ENCODE peak calls at places on chromosomes 2 and 18, in nine cellular contexts. G is activated T-cell treated with anti-CD3 and anti-CD28 coated beads for 1 hour; L is substantia nigra; B is WTC11; I is epithelial cell of esophagus; W is GM12892; Q is GM13977; Y is heart right ventricle; F is activated T-helper 9 cell treated with anti-CD3 and anti-CD28 coated beads, Interleukin-2, amount 50 U/mL, for 16 hours. A is an unnamed sample.

GRCh38 chr2:43188561-43189386 is 37.6 kb downstream of the ZFP36L2 start:
- DNase-seq in G (no peak), L (no peak), B (no peak), I (no peak), W (no peak), Q (no peak), Y (no peak), F (no peak), A (no peak)

GRCh38 chr2:47652041-47652713 is 130.8 kb upstream of the MSH6 start:
- DNase-seq in G (no peak), L (no peak), B (no peak), I (no peak), W (no peak), Q (no peak), Y (no peak), F (no peak), A (peak)

GRCh38 chr2:2253139-2254016 is 77.7 kb downstream of the MYT1L start:
- DNase-seq in G (no peak), L (no peak), B (no peak), I (no peak), W (no peak), Q (no peak), Y (no peak), F (no peak), A (no peak)

GRCh38 chr18:55778731-55779460 is 190.9 kb upstream of the TCF4 start:
- DNase-seq in G (no peak), L (no peak), B (no peak), I (peak), W (no peak), Q (peak), Y (peak), F (no peak), A (no peak)

GRCh38 chr2:214808961-214809750 is at the start of gene BARD1:
- DNase-seq in G (peak), L (no peak), B (peak), I (peak), W (peak), Q (peak), Y (peak), F (peak), A (peak)

GRCh38 chr18:67600181-67600631 is 83.7 kb upstream of the DSEL start:
- DNase-seq in G (no peak), L (no peak), B (no peak), I (peak), W (no peak), Q (no peak), Y (no peak), F (no peak), A (peak)

GRCh38 chr2:229701716-229702115 is 12.6 kb downstream of the DNER start:
- DNase-seq in G (no peak), L (no peak), B (no peak), I (peak), W (no peak), Q (no peak), Y (no peak), F (no peak), A (no peak)

GRCh38 chr2:8544786-8545631 is 136.8 kb upstream of the ID2 start:
- DNase-seq in G (peak), L (no peak), B (peak), I (no peak), W (peak), Q (peak), Y (peak), F (peak), A (peak)

GRCh38 chr2:48313036-48313877 is 216.7 kb upstream of the STON1 start:
- DNase-seq in G (no peak), L (no peak), B (no peak), I (no peak), W (no peak), Q (no peak), Y (no peak), F (no peak), A (peak)

GRCh38 chr2:11024010-11024615 is 112.4 kb downstream of the KCNF1 start:
- DNase-seq in G (no peak), L (no peak), B (no peak), I (peak), W (no peak), Q (no peak), Y (no peak), F (no peak), A (peak)

GRCh38 chr2:35343135-35343534 is 1012.4 kb upstream of the CRIM1 start:
- DNase-seq in G (no peak), L (no peak), B (no peak), I (no peak), W (no peak), Q (no peak), Y (no peak), F (no peak), A (peak)

GRCh38 chr2:201191132-201191875 is 8.4 kb downstream of the CASP10 start:
- DNase-seq in G (no peak), L (no peak), B (no peak), I (no peak), W (no peak), Q (no peak), Y (peak), F (no peak), A (no peak)

GRCh38 chr2:21307037-21307436 is 183.3 kb downstream of the TDRD15 start:
- DNase-seq in G (no peak), L (no peak), B (no peak), I (no peak), W (no peak), Q (no peak), Y (no peak), F (no peak), A (no peak)

GRCh38 chr2:232026941-232027340 is 65.4 kb downstream of the DIS3L2 start:
- DNase-seq in G (no peak), L (no peak), B (no peak), I (no peak), W (peak), Q (peak), Y (no peak), F (no peak), A (no peak)

GRCh38 chr2:133993160-133993559 is 260.7 kb upstream of the MGAT5 start:
- DNase-seq in G (no peak), L (no peak), B (no peak), I (no peak), W (no peak), Q (no peak), Y (no peak), F (no peak), A (no peak)

GRCh38 chr2:9428965-9429577 is 5.6 kb downstream of the CPSF3 start:
- DNase-seq in G (no peak), L (no peak), B (no peak), I (no peak), W (no peak), Q (no peak), Y (no peak), F (no peak), A (no peak)

GRCh38 chr18:44708451-44709083 is 27.9 kb downstream of the SETBP1 start:
- DNase-seq in G (no peak), L (no peak), B (no peak), I (no peak), W (no peak), Q (no peak), Y (no peak), F (no peak), A (no peak)

GRCh38 chr18:21117385-21118135 is 5.9 kb upstream of the ROCK1 start:
- DNase-seq in G (no peak), L (no peak), B (no peak), I (no peak), W (no peak), Q (no peak), Y (no peak), F (no peak), A (no peak)

GRCh38 chr18:26421503-26421902 is 126.8 kb downstream of the KCTD1 start:
- DNase-seq in G (no peak), L (no peak), B (no peak), I (no peak), W (no peak), Q (no peak), Y (no peak), F (no peak), A (no peak)

GRCh38 chr2:132420776-132421175 is 4.2 kb downstream of the GPR39 start:
- DNase-seq in G (no peak), L (no peak), B (no peak), I (peak), W (no peak), Q (no peak), Y (no peak), F (no peak), A (no peak)

GRCh38 chr2:30404354-30405265 is 42.4 kb upstream of the LCLAT1 start:
- DNase-seq in G (no peak), L (no peak), B (no peak), I (no peak), W (no peak), Q (no peak), Y (no peak), F (no peak), A (no peak)

GRCh38 chr2:33289961-33290360 is 186.5 kb upstream of the RASGRP3 start:
- DNase-seq in G (no peak), L (no peak), B (no peak), I (no peak), W (no peak), Q (no peak), Y (no peak), F (no peak), A (no peak)

GRCh38 chr2:144389151-144389929 is 130.6 kb downstream of the ZEB2 start:
- DNase-seq in G (no peak), L (no peak), B (peak), I (peak), W (no peak), Q (no peak), Y (no peak), F (no peak), A (peak)

GRCh38 chr2:109470121-109470921 is 143.4 kb downstream of the SEPTIN10 start:
- DNase-seq in G (no peak), L (no peak), B (no peak), I (peak), W (no peak), Q (no peak), Y (peak), F (no peak), A (peak)

GRCh38 chr2:42823744-42824453 is 31.5 kb upstream of the HAAO start:
- DNase-seq in G (no peak), L (no peak), B (no peak), I (no peak), W (no peak), Q (no peak), Y (no peak), F (no peak), A (no peak)

GRCh38 chr2:240818543-240819403 is 1.2 kb downstream of the KIF1A start:
- DNase-seq in G (no peak), L (no peak), B (peak), I (no peak), W (no peak), Q (no peak), Y (no peak), F (no peak), A (peak)